ENCODE peak calls at places on chromosomes 13 and 19, in seven cellular contexts. V is H1, Z is IMR-90, X is Peyer's patch, W is transverse colon, N is suprapubic skin, G is body of pancreas. B is an unnamed sample.

GRCh38 chr13:102122147-102122546 is 279.7 kb downstream of the FGF14 start:
- DNase-seq in X (no peak), N (no peak), G (no peak), V (no peak), Z (no peak), W (no peak), B (no peak)

GRCh38 chr13:26664942-26665341 is 95.6 kb downstream of the GPR12 start:
- DNase-seq in G (no peak), Z (no peak), V (no peak), W (no peak), N (no peak), X (no peak), B (no peak)

GRCh38 chr19:1343026-1343425 is 40.7 kb upstream of the NDUFS7 start:
- DNase-seq in W (no peak), Z (no peak), N (no peak), X (no peak), V (no peak), G (no peak), B (no peak)

GRCh38 chr19:10086032-10086903 is at the start of gene SHFL:
- DNase-seq in W (peak; percentile 88), G (peak; percentile 80), N (no peak), X (peak; percentile 94), V (no peak), Z (peak; percentile 45), B (peak; percentile 89)

GRCh38 chr13:29758591-29759114 is 91.8 kb downstream of the UBL3 start:
- DNase-seq in X (peak; percentile 72), W (peak; percentile 70), V (no peak), N (no peak), G (peak; percentile 25), Z (no peak), B (peak; percentile 13)

GRCh38 chr19:49020931-49021895 is 2.9 kb downstream of the CGB3 start:
- DNase-seq in G (no peak), V (no peak), X (no peak), N (no peak), Z (peak; percentile 25), W (no peak), B (no peak)

GRCh38 chr13:27551563-27551962 is 68.8 kb downstream of the LNX2 start:
- DNase-seq in G (no peak), Z (no peak), N (no peak), V (no peak), W (no peak), X (no peak), B (no peak)

GRCh38 chr19:47109541-47110375 is 3.8 kb downstream of the ZC3H4 start:
- DNase-seq in N (no peak), G (no peak), Z (peak; percentile 49), X (peak; percentile 69), V (no peak), W (peak; percentile 56), B (no peak)

GRCh38 chr13:101399365-101399764 is 16.9 kb downstream of the NALCN start:
- DNase-seq in X (no peak), Z (peak; percentile 34), G (no peak), N (no peak), W (no peak), V (no peak), B (no peak)

GRCh38 chr19:42052241-42052863 is 17.7 kb downstream of the GRIK5 start:
- DNase-seq in N (no peak), Z (no peak), G (no peak), X (no peak), W (no peak), V (no peak), B (no peak)

GRCh38 chr19:8640402-8641004 is 10.1 kb downstream of the NFILZ start:
- DNase-seq in Z (no peak), V (no peak), N (peak; percentile 88), G (peak; percentile 15), X (peak; percentile 71), W (peak; percentile 36), B (peak; percentile 55)

GRCh38 chr13:53788286-53788685 is 759.7 kb downstream of the OLFM4 start:
- DNase-seq in W (no peak), G (no peak), V (no peak), X (no peak), Z (no peak), N (no peak), B (no peak)

GRCh38 chr13:76029088-76029487 is 393.0 kb downstream of the LMO7 start:
- DNase-seq in V (no peak), G (no peak), N (no peak), Z (no peak), X (no peak), W (no peak), B (no peak)

GRCh38 chr13:67267136-67267535 is 37.0 kb upstream of the PCDH9 start:
- DNase-seq in Z (peak; percentile 35), G (no peak), N (no peak), X (no peak), W (no peak), V (no peak), B (no peak)

GRCh38 chr19:2917275-2918184 is 16.8 kb downstream of the ZNF57 start:
- DNase-seq in X (peak; percentile 19), V (no peak), W (no peak), Z (no peak), N (no peak), G (no peak), B (no peak)
- H3K4me3 ChIP-seq in X (no peak overlapping the region), V (no peak overlapping the region), W (no peak overlapping the region), Z (no peak overlapping the region), N (no peak overlapping the region), G (no peak overlapping the region), B (no peak overlapping the region)

GRCh38 chr13:113658836-113659235 is 838 bp upstream of the ATP4B start:
- DNase-seq in N (peak; percentile 41), G (peak; percentile 2), Z (no peak), X (peak; percentile 37), W (peak; percentile 3), V (no peak), B (no peak)
- H3K27ac ChIP-seq in N (no peak overlapping the region), G (no peak overlapping the region), Z (no peak overlapping the region), X (no peak overlapping the region), W (no peak overlapping the region), V (no peak overlapping the region), B (no peak overlapping the region)

GRCh38 chr19:45643024-45643926 is 4.1 kb upstream of the EML2 start:
- DNase-seq in N (peak; percentile 90), V (no peak), X (peak; percentile 95), W (peak; percentile 92), Z (peak; percentile 61), G (peak; percentile 91), B (peak; percentile 93)
- TF ChIP-seq POLR2A in N (no peak), V (peak; percentile 31), X (peak; percentile 6), W (no peak), Z (no peak), G (no peak), B (no peak)

DNA sequence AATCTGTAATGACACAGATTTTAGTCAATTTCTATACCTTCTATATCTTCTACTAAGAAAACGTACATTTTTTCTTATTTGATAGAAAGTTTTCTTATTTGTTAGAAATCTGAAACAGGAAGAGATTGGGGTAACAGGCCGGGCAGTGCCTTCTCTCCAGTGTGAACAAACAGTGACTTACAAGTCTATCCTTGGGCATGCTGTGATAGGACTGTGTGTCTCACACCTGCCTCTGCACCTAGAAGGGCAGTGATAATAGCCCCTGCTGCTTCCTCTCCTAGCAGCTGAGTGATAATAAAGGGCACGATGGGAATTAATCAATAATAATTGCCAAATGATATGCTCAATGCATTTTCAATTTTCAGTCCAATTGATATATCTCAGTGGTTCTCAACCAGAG is 1.4 kb downstream of the TMEM272 start:
- DNase-seq in G (no peak), X (no peak), Z (no peak), N (no peak), V (no peak), W (no peak), B (no peak)
- H3K4me3 ChIP-seq in G (no peak overlapping the region), X (no peak overlapping the region), Z (no peak overlapping the region), N (no peak overlapping the region), V (no peak overlapping the region), W (no peak overlapping the region), B (no peak overlapping the region)

GRCh38 chr19:3061214-3062161 is 807 bp downstream of the TLE5 start:
- DNase-seq in V (no peak), N (no peak), W (peak; percentile 76), G (peak; percentile 56), Z (peak; percentile 17), X (peak; percentile 88), B (peak; percentile 78)
- H3K27ac ChIP-seq in V (no peak overlapping the region), N (peak overlapping the region; percentile 96), W (peak overlapping the region; percentile 95), G (peak overlapping the region; percentile 96), Z (peak overlapping the region; percentile 80), X (peak overlapping the region; percentile 96), B (peak overlapping the region; percentile 99)

GRCh38 chr19:11692127-11692790 is 46.5 kb downstream of the ZNF823 start:
- DNase-seq in V (no peak), N (no peak), X (no peak), W (no peak), Z (no peak), G (no peak), B (no peak)

GRCh38 chr19:11693505-11694499 is 44.9 kb downstream of the ZNF823 start:
- DNase-seq in G (peak; percentile 47), Z (peak; percentile 75), W (no peak), X (no peak), N (no peak), V (peak; percentile 44), B (no peak)

GRCh38 chr19:11697284-11697855 is 41.4 kb downstream of the ZNF823 start:
- DNase-seq in N (no peak), Z (no peak), X (no peak), G (no peak), V (no peak), W (no peak), B (no peak)

GRCh38 chr19:11698231-11698630 is 40.5 kb downstream of the ZNF823 start:
- DNase-seq in X (no peak), W (no peak), Z (no peak), V (no peak), G (no peak), N (no peak), B (no peak)

GRCh38 chr19:11694533-11695439 is 44.0 kb downstream of the ZNF823 start:
- DNase-seq in X (peak; percentile 97), N (peak; percentile 97), G (peak; percentile 97), W (peak; percentile 97), V (peak; percentile 84), Z (peak; percentile 86), B (peak; percentile 97)
- TF ChIP-seq POLR2A in X (peak; percentile 67), N (no peak), G (peak; percentile 40), W (peak; percentile 43), V (peak; percentile 93), Z (no peak), B (no peak)

GRCh38 chr13:90623318-90624011 is 724.0 kb upstream of the MIR17HG start:
- DNase-seq in Z (no peak), W (no peak), N (no peak), G (no peak), X (no peak), V (no peak), B (no peak)
- H3K4me3 ChIP-seq in Z (no peak overlapping the region), W (no peak overlapping the region), N (no peak overlapping the region), G (no peak overlapping the region), X (no peak overlapping the region), V (no peak overlapping the region), B (no peak overlapping the region)